ENCODE peak calls at places on chromosomes 5 and 9, in nine cellular contexts. One of them, this sample, is unnamed.

GRCh38 chr9:137175345-137175961 is 3.6 kb upstream of the TMEM210 start:
- DNase-seq in activated CD8-positive, alpha-beta memory T cell treated with anti-CD3 and anti-CD28 coated beads for 1 hour: no peak
- DNase-seq in activated naive CD8-positive, alpha-beta T cell treated with anti-CD3 and anti-CD28 coated beads for 36 hours: no peak
- DNase-seq in adrenal gland: no peak
- DNase-seq in central memory CD4-positive, alpha-beta T cell: peak
- DNase-seq in mesendoderm: no peak
- DNase-seq in A172: no peak
- DNase-seq in SW 1271: no peak
- DNase-seq in stimulated activated CD8-positive, alpha-beta memory T cell treated with anti-CD3 and anti-CD28 coated beads, Interleukin-15, amount 100 ng/mL, for 1 hour: no peak
- DNase-seq in this sample: no peak

GRCh38 chr9:120899490-120900037 is 22.6 kb upstream of the PHF19 start:
- DNase-seq in activated CD8-positive, alpha-beta memory T cell treated with anti-CD3 and anti-CD28 coated beads for 1 hour: no peak
- DNase-seq in activated naive CD8-positive, alpha-beta T cell treated with anti-CD3 and anti-CD28 coated beads for 36 hours: no peak
- DNase-seq in adrenal gland: no peak
- DNase-seq in central memory CD4-positive, alpha-beta T cell: no peak
- DNase-seq in mesendoderm: no peak
- DNase-seq in A172: no peak
- DNase-seq in SW 1271: no peak
- DNase-seq in stimulated activated CD8-positive, alpha-beta memory T cell treated with anti-CD3 and anti-CD28 coated beads, Interleukin-15, amount 100 ng/mL, for 1 hour: no peak
- DNase-seq in this sample: no peak

GRCh38 chr9:135074354-135075233 is 12.9 kb upstream of the OLFM1 start:
- DNase-seq in activated CD8-positive, alpha-beta memory T cell treated with anti-CD3 and anti-CD28 coated beads for 1 hour: no peak
- DNase-seq in activated naive CD8-positive, alpha-beta T cell treated with anti-CD3 and anti-CD28 coated beads for 36 hours: no peak
- DNase-seq in adrenal gland: peak
- DNase-seq in central memory CD4-positive, alpha-beta T cell: no peak
- DNase-seq in mesendoderm: peak
- DNase-seq in A172: no peak
- DNase-seq in SW 1271: no peak
- DNase-seq in stimulated activated CD8-positive, alpha-beta memory T cell treated with anti-CD3 and anti-CD28 coated beads, Interleukin-15, amount 100 ng/mL, for 1 hour: no peak
- DNase-seq in this sample: no peak

GRCh38 chr9:97307091-97307490 is 368 bp upstream of the CCDC180 start:
- DNase-seq in activated CD8-positive, alpha-beta memory T cell treated with anti-CD3 and anti-CD28 coated beads for 1 hour: no peak
- DNase-seq in activated naive CD8-positive, alpha-beta T cell treated with anti-CD3 and anti-CD28 coated beads for 36 hours: peak
- DNase-seq in adrenal gland: peak
- DNase-seq in central memory CD4-positive, alpha-beta T cell: no peak
- DNase-seq in mesendoderm: peak
- DNase-seq in A172: no peak
- DNase-seq in SW 1271: no peak
- DNase-seq in stimulated activated CD8-positive, alpha-beta memory T cell treated with anti-CD3 and anti-CD28 coated beads, Interleukin-15, amount 100 ng/mL, for 1 hour: no peak
- DNase-seq in this sample: peak

GRCh38 chr5:153496835-153497234 is 6.4 kb downstream of the GRIA1 start:
- DNase-seq in activated CD8-positive, alpha-beta memory T cell treated with anti-CD3 and anti-CD28 coated beads for 1 hour: no peak
- DNase-seq in activated naive CD8-positive, alpha-beta T cell treated with anti-CD3 and anti-CD28 coated beads for 36 hours: no peak
- DNase-seq in adrenal gland: peak
- DNase-seq in central memory CD4-positive, alpha-beta T cell: no peak
- DNase-seq in mesendoderm: peak
- DNase-seq in A172: peak
- DNase-seq in SW 1271: no peak
- DNase-seq in stimulated activated CD8-positive, alpha-beta memory T cell treated with anti-CD3 and anti-CD28 coated beads, Interleukin-15, amount 100 ng/mL, for 1 hour: no peak
- DNase-seq in this sample: no peak

GRCh38 chr5:157740211-157740610 is 3.3 kb upstream of the LSM11 start:
- DNase-seq in activated CD8-positive, alpha-beta memory T cell treated with anti-CD3 and anti-CD28 coated beads for 1 hour: no peak
- DNase-seq in activated naive CD8-positive, alpha-beta T cell treated with anti-CD3 and anti-CD28 coated beads for 36 hours: no peak
- DNase-seq in adrenal gland: no peak
- DNase-seq in central memory CD4-positive, alpha-beta T cell: no peak
- DNase-seq in mesendoderm: peak
- DNase-seq in A172: no peak
- DNase-seq in SW 1271: no peak
- DNase-seq in stimulated activated CD8-positive, alpha-beta memory T cell treated with anti-CD3 and anti-CD28 coated beads, Interleukin-15, amount 100 ng/mL, for 1 hour: no peak
- DNase-seq in this sample: no peak

GRCh38 chr5:93598141-93598996 is 15.3 kb downstream of the NR2F1 start:
- DNase-seq in activated CD8-positive, alpha-beta memory T cell treated with anti-CD3 and anti-CD28 coated beads for 1 hour: no peak
- DNase-seq in activated naive CD8-positive, alpha-beta T cell treated with anti-CD3 and anti-CD28 coated beads for 36 hours: no peak
- DNase-seq in adrenal gland: no peak
- DNase-seq in central memory CD4-positive, alpha-beta T cell: no peak
- DNase-seq in mesendoderm: no peak
- DNase-seq in A172: no peak
- DNase-seq in SW 1271: no peak
- DNase-seq in stimulated activated CD8-positive, alpha-beta memory T cell treated with anti-CD3 and anti-CD28 coated beads, Interleukin-15, amount 100 ng/mL, for 1 hour: no peak
- DNase-seq in this sample: peak

GRCh38 chr9:134807726-134808125 is 72.9 kb upstream of the FCN2 start:
- DNase-seq in activated CD8-positive, alpha-beta memory T cell treated with anti-CD3 and anti-CD28 coated beads for 1 hour: no peak
- DNase-seq in activated naive CD8-positive, alpha-beta T cell treated with anti-CD3 and anti-CD28 coated beads for 36 hours: no peak
- DNase-seq in adrenal gland: peak
- DNase-seq in central memory CD4-positive, alpha-beta T cell: no peak
- DNase-seq in mesendoderm: no peak
- DNase-seq in A172: no peak
- DNase-seq in SW 1271: no peak
- DNase-seq in stimulated activated CD8-positive, alpha-beta memory T cell treated with anti-CD3 and anti-CD28 coated beads, Interleukin-15, amount 100 ng/mL, for 1 hour: no peak
- DNase-seq in this sample: no peak

GRCh38 chr5:175385691-175386360 is 58.2 kb downstream of the DRD1 start:
- DNase-seq in activated CD8-positive, alpha-beta memory T cell treated with anti-CD3 and anti-CD28 coated beads for 1 hour: no peak
- DNase-seq in activated naive CD8-positive, alpha-beta T cell treated with anti-CD3 and anti-CD28 coated beads for 36 hours: no peak
- DNase-seq in adrenal gland: no peak
- DNase-seq in central memory CD4-positive, alpha-beta T cell: no peak
- DNase-seq in mesendoderm: no peak
- DNase-seq in A172: no peak
- DNase-seq in SW 1271: no peak
- DNase-seq in stimulated activated CD8-positive, alpha-beta memory T cell treated with anti-CD3 and anti-CD28 coated beads, Interleukin-15, amount 100 ng/mL, for 1 hour: no peak
- DNase-seq in this sample: no peak

GRCh38 chr5:957730-958485 is 50.7 kb upstream of the NKD2 start:
- DNase-seq in activated CD8-positive, alpha-beta memory T cell treated with anti-CD3 and anti-CD28 coated beads for 1 hour: no peak
- DNase-seq in activated naive CD8-positive, alpha-beta T cell treated with anti-CD3 and anti-CD28 coated beads for 36 hours: no peak
- DNase-seq in adrenal gland: no peak
- DNase-seq in central memory CD4-positive, alpha-beta T cell: no peak
- DNase-seq in mesendoderm: no peak
- DNase-seq in A172: no peak
- DNase-seq in SW 1271: no peak
- DNase-seq in stimulated activated CD8-positive, alpha-beta memory T cell treated with anti-CD3 and anti-CD28 coated beads, Interleukin-15, amount 100 ng/mL, for 1 hour: no peak
- DNase-seq in this sample: peak

GRCh38 chr9:124786881-124787573 is 10.1 kb downstream of the OLFML2A start:
- DNase-seq in activated CD8-positive, alpha-beta memory T cell treated with anti-CD3 and anti-CD28 coated beads for 1 hour: no peak
- DNase-seq in activated naive CD8-positive, alpha-beta T cell treated with anti-CD3 and anti-CD28 coated beads for 36 hours: no peak
- DNase-seq in adrenal gland: peak
- DNase-seq in central memory CD4-positive, alpha-beta T cell: no peak
- DNase-seq in mesendoderm: no peak
- DNase-seq in A172: no peak
- DNase-seq in SW 1271: no peak
- DNase-seq in stimulated activated CD8-positive, alpha-beta memory T cell treated with anti-CD3 and anti-CD28 coated beads, Interleukin-15, amount 100 ng/mL, for 1 hour: no peak
- DNase-seq in this sample: peak

GRCh38 chr5:154078305-154078704 is 39.5 kb downstream of the MFAP3 start:
- DNase-seq in activated CD8-positive, alpha-beta memory T cell treated with anti-CD3 and anti-CD28 coated beads for 1 hour: no peak
- DNase-seq in activated naive CD8-positive, alpha-beta T cell treated with anti-CD3 and anti-CD28 coated beads for 36 hours: no peak
- DNase-seq in adrenal gland: no peak
- DNase-seq in central memory CD4-positive, alpha-beta T cell: no peak
- DNase-seq in mesendoderm: no peak
- DNase-seq in A172: no peak
- DNase-seq in SW 1271: no peak
- DNase-seq in stimulated activated CD8-positive, alpha-beta memory T cell treated with anti-CD3 and anti-CD28 coated beads, Interleukin-15, amount 100 ng/mL, for 1 hour: no peak
- DNase-seq in this sample: no peak

GRCh38 chr9:71984388-71985069 is 73.1 kb downstream of the C9orf85 start:
- DNase-seq in activated CD8-positive, alpha-beta memory T cell treated with anti-CD3 and anti-CD28 coated beads for 1 hour: no peak
- DNase-seq in activated naive CD8-positive, alpha-beta T cell treated with anti-CD3 and anti-CD28 coated beads for 36 hours: no peak
- DNase-seq in adrenal gland: peak
- DNase-seq in central memory CD4-positive, alpha-beta T cell: no peak
- DNase-seq in mesendoderm: peak
- DNase-seq in A172: peak
- DNase-seq in SW 1271: peak
- DNase-seq in stimulated activated CD8-positive, alpha-beta memory T cell treated with anti-CD3 and anti-CD28 coated beads, Interleukin-15, amount 100 ng/mL, for 1 hour: no peak
- DNase-seq in this sample: no peak

GRCh38 chr5:159518361-159518760 is 188.1 kb upstream of the IL12B start:
- DNase-seq in activated CD8-positive, alpha-beta memory T cell treated with anti-CD3 and anti-CD28 coated beads for 1 hour: no peak
- DNase-seq in activated naive CD8-positive, alpha-beta T cell treated with anti-CD3 and anti-CD28 coated beads for 36 hours: no peak
- DNase-seq in adrenal gland: no peak
- DNase-seq in central memory CD4-positive, alpha-beta T cell: no peak
- DNase-seq in mesendoderm: no peak
- DNase-seq in A172: no peak
- DNase-seq in SW 1271: no peak
- DNase-seq in stimulated activated CD8-positive, alpha-beta memory T cell treated with anti-CD3 and anti-CD28 coated beads, Interleukin-15, amount 100 ng/mL, for 1 hour: no peak
- DNase-seq in this sample: peak

GRCh38 chr9:115022760-115023434 is 92.5 kb upstream of the TNFSF8 start:
- DNase-seq in activated CD8-positive, alpha-beta memory T cell treated with anti-CD3 and anti-CD28 coated beads for 1 hour: no peak
- DNase-seq in activated naive CD8-positive, alpha-beta T cell treated with anti-CD3 and anti-CD28 coated beads for 36 hours: no peak
- DNase-seq in adrenal gland: no peak
- DNase-seq in central memory CD4-positive, alpha-beta T cell: no peak
- DNase-seq in mesendoderm: no peak
- DNase-seq in A172: peak
- DNase-seq in SW 1271: no peak
- DNase-seq in stimulated activated CD8-positive, alpha-beta memory T cell treated with anti-CD3 and anti-CD28 coated beads, Interleukin-15, amount 100 ng/mL, for 1 hour: no peak
- DNase-seq in this sample: no peak

GRCh38 chr5:65307088-65307487 is 174.6 kb downstream of the ADAMTS6 start:
- DNase-seq in activated CD8-positive, alpha-beta memory T cell treated with anti-CD3 and anti-CD28 coated beads for 1 hour: no peak
- DNase-seq in activated naive CD8-positive, alpha-beta T cell treated with anti-CD3 and anti-CD28 coated beads for 36 hours: no peak
- DNase-seq in adrenal gland: no peak
- DNase-seq in central memory CD4-positive, alpha-beta T cell: no peak
- DNase-seq in mesendoderm: no peak
- DNase-seq in A172: no peak
- DNase-seq in SW 1271: no peak
- DNase-seq in stimulated activated CD8-positive, alpha-beta memory T cell treated with anti-CD3 and anti-CD28 coated beads, Interleukin-15, amount 100 ng/mL, for 1 hour: no peak
- DNase-seq in this sample: no peak

GRCh38 chr5:38780950-38781349 is 64.9 kb upstream of the OSMR start:
- DNase-seq in activated CD8-positive, alpha-beta memory T cell treated with anti-CD3 and anti-CD28 coated beads for 1 hour: no peak
- DNase-seq in activated naive CD8-positive, alpha-beta T cell treated with anti-CD3 and anti-CD28 coated beads for 36 hours: no peak
- DNase-seq in adrenal gland: peak
- DNase-seq in central memory CD4-positive, alpha-beta T cell: no peak
- DNase-seq in mesendoderm: no peak
- DNase-seq in A172: peak
- DNase-seq in SW 1271: no peak
- DNase-seq in stimulated activated CD8-positive, alpha-beta memory T cell treated with anti-CD3 and anti-CD28 coated beads, Interleukin-15, amount 100 ng/mL, for 1 hour: no peak
- DNase-seq in this sample: no peak

GRCh38 chr9:108664309-108665255 is 191.2 kb downstream of the ACTL7B start:
- DNase-seq in activated CD8-positive, alpha-beta memory T cell treated with anti-CD3 and anti-CD28 coated beads for 1 hour: no peak
- DNase-seq in activated naive CD8-positive, alpha-beta T cell treated with anti-CD3 and anti-CD28 coated beads for 36 hours: no peak
- DNase-seq in adrenal gland: no peak
- DNase-seq in central memory CD4-positive, alpha-beta T cell: no peak
- DNase-seq in mesendoderm: no peak
- DNase-seq in A172: no peak
- DNase-seq in SW 1271: no peak
- DNase-seq in stimulated activated CD8-positive, alpha-beta memory T cell treated with anti-CD3 and anti-CD28 coated beads, Interleukin-15, amount 100 ng/mL, for 1 hour: no peak
- DNase-seq in this sample: no peak

GRCh38 chr5:162956570-162956969 is 480.8 kb upstream of the CCNG1 start:
- DNase-seq in activated CD8-positive, alpha-beta memory T cell treated with anti-CD3 and anti-CD28 coated beads for 1 hour: no peak
- DNase-seq in activated naive CD8-positive, alpha-beta T cell treated with anti-CD3 and anti-CD28 coated beads for 36 hours: no peak
- DNase-seq in adrenal gland: no peak
- DNase-seq in central memory CD4-positive, alpha-beta T cell: no peak
- DNase-seq in mesendoderm: peak
- DNase-seq in A172: no peak
- DNase-seq in SW 1271: no peak
- DNase-seq in stimulated activated CD8-positive, alpha-beta memory T cell treated with anti-CD3 and anti-CD28 coated beads, Interleukin-15, amount 100 ng/mL, for 1 hour: no peak
- DNase-seq in this sample: no peak

GRCh38 chr5:152271420-152271819 is 133.7 kb downstream of the NMUR2 start:
- DNase-seq in activated CD8-positive, alpha-beta memory T cell treated with anti-CD3 and anti-CD28 coated beads for 1 hour: no peak
- DNase-seq in activated naive CD8-positive, alpha-beta T cell treated with anti-CD3 and anti-CD28 coated beads for 36 hours: no peak
- DNase-seq in adrenal gland: peak
- DNase-seq in central memory CD4-positive, alpha-beta T cell: no peak
- DNase-seq in mesendoderm: peak
- DNase-seq in A172: peak
- DNase-seq in SW 1271: peak
- DNase-seq in stimulated activated CD8-positive, alpha-beta memory T cell treated with anti-CD3 and anti-CD28 coated beads, Interleukin-15, amount 100 ng/mL, for 1 hour: no peak
- DNase-seq in this sample: no peak

GRCh38 chr9:90999425-91000397 is 198.1 kb downstream of the SYK start:
- DNase-seq in activated CD8-positive, alpha-beta memory T cell treated with anti-CD3 and anti-CD28 coated beads for 1 hour: no peak
- DNase-seq in activated naive CD8-positive, alpha-beta T cell treated with anti-CD3 and anti-CD28 coated beads for 36 hours: no peak
- DNase-seq in adrenal gland: no peak
- DNase-seq in central memory CD4-positive, alpha-beta T cell: no peak
- DNase-seq in mesendoderm: no peak
- DNase-seq in A172: no peak
- DNase-seq in SW 1271: no peak
- DNase-seq in stimulated activated CD8-positive, alpha-beta memory T cell treated with anti-CD3 and anti-CD28 coated beads, Interleukin-15, amount 100 ng/mL, for 1 hour: no peak
- DNase-seq in this sample: no peak

GRCh38 chr5:10530601-10531320 is 33.1 kb upstream of the ANKRD33B start:
- DNase-seq in activated CD8-positive, alpha-beta memory T cell treated with anti-CD3 and anti-CD28 coated beads for 1 hour: no peak
- DNase-seq in activated naive CD8-positive, alpha-beta T cell treated with anti-CD3 and anti-CD28 coated beads for 36 hours: no peak
- DNase-seq in adrenal gland: no peak
- DNase-seq in central memory CD4-positive, alpha-beta T cell: no peak
- DNase-seq in mesendoderm: no peak
- DNase-seq in A172: no peak
- DNase-seq in SW 1271: no peak
- DNase-seq in stimulated activated CD8-positive, alpha-beta memory T cell treated with anti-CD3 and anti-CD28 coated beads, Interleukin-15, amount 100 ng/mL, for 1 hour: no peak
- DNase-seq in this sample: no peak

GRCh38 chr5:19496056-19496455 is 491.9 kb downstream of the CDH18 start:
- DNase-seq in activated CD8-positive, alpha-beta memory T cell treated with anti-CD3 and anti-CD28 coated beads for 1 hour: no peak
- DNase-seq in activated naive CD8-positive, alpha-beta T cell treated with anti-CD3 and anti-CD28 coated beads for 36 hours: no peak
- DNase-seq in adrenal gland: no peak
- DNase-seq in central memory CD4-positive, alpha-beta T cell: no peak
- DNase-seq in mesendoderm: no peak
- DNase-seq in A172: peak
- DNase-seq in SW 1271: no peak
- DNase-seq in stimulated activated CD8-positive, alpha-beta memory T cell treated with anti-CD3 and anti-CD28 coated beads, Interleukin-15, amount 100 ng/mL, for 1 hour: no peak
- DNase-seq in this sample: no peak

GRCh38 chr9:98688710-98689495 is 19.8 kb downstream of the GABBR2 start:
- DNase-seq in activated CD8-positive, alpha-beta memory T cell treated with anti-CD3 and anti-CD28 coated beads for 1 hour: no peak
- DNase-seq in activated naive CD8-positive, alpha-beta T cell treated with anti-CD3 and anti-CD28 coated beads for 36 hours: no peak
- DNase-seq in adrenal gland: no peak
- DNase-seq in central memory CD4-positive, alpha-beta T cell: no peak
- DNase-seq in mesendoderm: no peak
- DNase-seq in A172: no peak
- DNase-seq in SW 1271: no peak
- DNase-seq in stimulated activated CD8-positive, alpha-beta memory T cell treated with anti-CD3 and anti-CD28 coated beads, Interleukin-15, amount 100 ng/mL, for 1 hour: no peak
- DNase-seq in this sample: no peak

GRCh38 chr9:133226219-133227171 is 17.4 kb upstream of the OBP2B start:
- DNase-seq in activated CD8-positive, alpha-beta memory T cell treated with anti-CD3 and anti-CD28 coated beads for 1 hour: no peak
- DNase-seq in activated naive CD8-positive, alpha-beta T cell treated with anti-CD3 and anti-CD28 coated beads for 36 hours: no peak
- DNase-seq in adrenal gland: no peak
- DNase-seq in central memory CD4-positive, alpha-beta T cell: no peak
- DNase-seq in mesendoderm: peak
- DNase-seq in A172: no peak
- DNase-seq in SW 1271: no peak
- DNase-seq in stimulated activated CD8-positive, alpha-beta memory T cell treated with anti-CD3 and anti-CD28 coated beads, Interleukin-15, amount 100 ng/mL, for 1 hour: no peak
- DNase-seq in this sample: peak

GRCh38 chr9:131621551-131622321 is 76.4 kb downstream of the PRRT1B start:
- DNase-seq in activated CD8-positive, alpha-beta memory T cell treated with anti-CD3 and anti-CD28 coated beads for 1 hour: no peak
- DNase-seq in activated naive CD8-positive, alpha-beta T cell treated with anti-CD3 and anti-CD28 coated beads for 36 hours: no peak
- DNase-seq in adrenal gland: no peak
- DNase-seq in central memory CD4-positive, alpha-beta T cell: no peak
- DNase-seq in mesendoderm: no peak
- DNase-seq in A172: no peak
- DNase-seq in SW 1271: no peak
- DNase-seq in stimulated activated CD8-positive, alpha-beta memory T cell treated with anti-CD3 and anti-CD28 coated beads, Interleukin-15, amount 100 ng/mL, for 1 hour: no peak
- DNase-seq in this sample: peak

GRCh38 chr5:123787136-123787535 is 275.2 kb downstream of the CSNK1G3 start:
- DNase-seq in activated CD8-positive, alpha-beta memory T cell treated with anti-CD3 and anti-CD28 coated beads for 1 hour: no peak
- DNase-seq in activated naive CD8-positive, alpha-beta T cell treated with anti-CD3 and anti-CD28 coated beads for 36 hours: no peak
- DNase-seq in adrenal gland: no peak
- DNase-seq in central memory CD4-positive, alpha-beta T cell: no peak
- DNase-seq in mesendoderm: no peak
- DNase-seq in A172: no peak
- DNase-seq in SW 1271: no peak
- DNase-seq in stimulated activated CD8-positive, alpha-beta memory T cell treated with anti-CD3 and anti-CD28 coated beads, Interleukin-15, amount 100 ng/mL, for 1 hour: no peak
- DNase-seq in this sample: no peak

GRCh38 chr9:13429271-13429670 is 149.8 kb upstream of the MPDZ start:
- DNase-seq in activated CD8-positive, alpha-beta memory T cell treated with anti-CD3 and anti-CD28 coated beads for 1 hour: no peak
- DNase-seq in activated naive CD8-positive, alpha-beta T cell treated with anti-CD3 and anti-CD28 coated beads for 36 hours: no peak
- DNase-seq in adrenal gland: no peak
- DNase-seq in central memory CD4-positive, alpha-beta T cell: no peak
- DNase-seq in mesendoderm: no peak
- DNase-seq in A172: no peak
- DNase-seq in SW 1271: no peak
- DNase-seq in stimulated activated CD8-positive, alpha-beta memory T cell treated with anti-CD3 and anti-CD28 coated beads, Interleukin-15, amount 100 ng/mL, for 1 hour: no peak
- DNase-seq in this sample: no peak

GRCh38 chr5:148776780-148777179 is 49.6 kb upstream of the ADRB2 start:
- DNase-seq in activated CD8-positive, alpha-beta memory T cell treated with anti-CD3 and anti-CD28 coated beads for 1 hour: no peak
- DNase-seq in activated naive CD8-positive, alpha-beta T cell treated with anti-CD3 and anti-CD28 coated beads for 36 hours: no peak
- DNase-seq in adrenal gland: no peak
- DNase-seq in central memory CD4-positive, alpha-beta T cell: no peak
- DNase-seq in mesendoderm: peak
- DNase-seq in A172: peak
- DNase-seq in SW 1271: peak
- DNase-seq in stimulated activated CD8-positive, alpha-beta memory T cell treated with anti-CD3 and anti-CD28 coated beads, Interleukin-15, amount 100 ng/mL, for 1 hour: no peak
- DNase-seq in this sample: peak

GRCh38 chr5:94480511-94480910 is 137.9 kb downstream of the KIAA0825 start:
- DNase-seq in activated CD8-positive, alpha-beta memory T cell treated with anti-CD3 and anti-CD28 coated beads for 1 hour: no peak
- DNase-seq in activated naive CD8-positive, alpha-beta T cell treated with anti-CD3 and anti-CD28 coated beads for 36 hours: no peak
- DNase-seq in adrenal gland: no peak
- DNase-seq in central memory CD4-positive, alpha-beta T cell: no peak
- DNase-seq in mesendoderm: no peak
- DNase-seq in A172: no peak
- DNase-seq in SW 1271: no peak
- DNase-seq in stimulated activated CD8-positive, alpha-beta memory T cell treated with anti-CD3 and anti-CD28 coated beads, Interleukin-15, amount 100 ng/mL, for 1 hour: no peak
- DNase-seq in this sample: no peak

GRCh38 chr9:101791938-101792337 is 53.5 kb upstream of the GRIN3A start:
- DNase-seq in activated CD8-positive, alpha-beta memory T cell treated with anti-CD3 and anti-CD28 coated beads for 1 hour: no peak
- DNase-seq in activated naive CD8-positive, alpha-beta T cell treated with anti-CD3 and anti-CD28 coated beads for 36 hours: peak
- DNase-seq in adrenal gland: peak
- DNase-seq in central memory CD4-positive, alpha-beta T cell: no peak
- DNase-seq in mesendoderm: peak
- DNase-seq in A172: peak
- DNase-seq in SW 1271: no peak
- DNase-seq in stimulated activated CD8-positive, alpha-beta memory T cell treated with anti-CD3 and anti-CD28 coated beads, Interleukin-15, amount 100 ng/mL, for 1 hour: no peak
- DNase-seq in this sample: no peak